ENCODE peak calls at places on chromosome 17, in four cellular contexts. One of them, this sample, is unnamed.

GRCh38 chr17:77251622-77252021 is 110.9 kb downstream of the SEC14L1 start:
- DNase-seq in sigmoid colon: no peak
- DNase-seq in fibroblast of lung: no peak
- DNase-seq in lower lobe of right lung: no peak
- DNase-seq in this sample: no peak

GRCh38 chr17:75110307-75110937 is 653 bp downstream of the ARMC7 start:
- DNase-seq in sigmoid colon: no peak
- DNase-seq in fibroblast of lung: no peak
- DNase-seq in lower lobe of right lung: peak; percentile 60
- DNase-seq in this sample: no peak

GRCh38 chr17:1186214-1186820 is 6.5 kb upstream of the ABR start:
- DNase-seq in sigmoid colon: no peak
- DNase-seq in fibroblast of lung: peak; percentile 56
- DNase-seq in lower lobe of right lung: no peak
- DNase-seq in this sample: no peak

GRCh38 chr17:32909787-32910369 is 18.1 kb upstream of the TMEM98 start:
- DNase-seq in sigmoid colon: peak; percentile 79
- DNase-seq in fibroblast of lung: peak; percentile 77
- DNase-seq in lower lobe of right lung: no peak
- DNase-seq in this sample: no peak

GRCh38 chr17:54666559-54666958 is 234.1 kb upstream of the TOM1L1 start:
- DNase-seq in sigmoid colon: no peak
- DNase-seq in fibroblast of lung: no peak
- DNase-seq in lower lobe of right lung: no peak
- DNase-seq in this sample: no peak

GRCh38 chr17:50893183-50893993 is 27.2 kb upstream of the TOB1 start:
- DNase-seq in sigmoid colon: peak; percentile 92
- DNase-seq in fibroblast of lung: peak; percentile 94
- DNase-seq in lower lobe of right lung: no peak
- DNase-seq in this sample: no peak

GRCh38 chr17:21042434-21043295 is at the start of gene USP22:
- DNase-seq in sigmoid colon: no peak
- DNase-seq in fibroblast of lung: no peak
- DNase-seq in lower lobe of right lung: peak; percentile 66
- DNase-seq in this sample: no peak

GRCh38 chr17:49984283-49984682 is 10.7 kb downstream of the DLX3 start:
- DNase-seq in sigmoid colon: no peak
- DNase-seq in fibroblast of lung: no peak
- DNase-seq in lower lobe of right lung: no peak
- DNase-seq in this sample: no peak

GRCh38 chr17:79185671-79186070 is 111.0 kb downstream of the ENGASE start:
- DNase-seq in sigmoid colon: no peak
- DNase-seq in fibroblast of lung: no peak
- DNase-seq in lower lobe of right lung: no peak
- DNase-seq in this sample: no peak

GRCh38 chr17:80103061-80103481 is 1.7 kb downstream of the GAA start:
- DNase-seq in sigmoid colon: no peak
- DNase-seq in fibroblast of lung: no peak
- DNase-seq in lower lobe of right lung: no peak
- DNase-seq in this sample: no peak

GRCh38 chr17:79793924-79794304 is 3.0 kb downstream of the CBX8 start:
- DNase-seq in sigmoid colon: no peak
- DNase-seq in fibroblast of lung: peak; percentile 52
- DNase-seq in lower lobe of right lung: no peak
- DNase-seq in this sample: no peak

GRCh38 chr17:50768348-50768761 is 1.0 kb upstream of the ANKRD40CL start:
- DNase-seq in sigmoid colon: no peak
- DNase-seq in fibroblast of lung: no peak
- DNase-seq in lower lobe of right lung: peak; percentile 66
- DNase-seq in this sample: no peak

GRCh38 chr17:76670708-76671122 is 27.2 kb upstream of the ST6GALNAC1 start:
- DNase-seq in sigmoid colon: no peak
- DNase-seq in fibroblast of lung: no peak
- DNase-seq in lower lobe of right lung: no peak
- DNase-seq in this sample: no peak

GRCh38 chr17:72590382-72590781 is 469.6 kb downstream of the SOX9 start:
- DNase-seq in sigmoid colon: no peak
- DNase-seq in fibroblast of lung: peak; percentile 80
- DNase-seq in lower lobe of right lung: no peak
- DNase-seq in this sample: no peak

GRCh38 chr17:57540596-57540995 is 204.5 kb downstream of the CCDC182 start:
- DNase-seq in sigmoid colon: no peak
- DNase-seq in fibroblast of lung: no peak
- DNase-seq in lower lobe of right lung: no peak
- DNase-seq in this sample: no peak
- H3K4me1 ChIP-seq in sigmoid colon: peaks cover 27% of the 10 kb centered on the region
- H3K4me1 ChIP-seq in fibroblast of lung: no peaks in the 10 kb centered on the region
- H3K4me1 ChIP-seq in lower lobe of right lung: peaks cover 4% of the 10 kb centered on the region
- H3K4me1 ChIP-seq in this sample: no peaks in the 10 kb centered on the region

GRCh38 chr17:16491703-16492612 is at the start of gene LRRC75A:
- DNase-seq in sigmoid colon: no peak
- DNase-seq in fibroblast of lung: peak; percentile 30
- DNase-seq in lower lobe of right lung: peak; percentile 56
- DNase-seq in this sample: peak; percentile 27

GRCh38 chr17:16486373-16487250 is 5.4 kb downstream of the LRRC75A start:
- DNase-seq in sigmoid colon: peak; percentile 95
- DNase-seq in fibroblast of lung: peak; percentile 75
- DNase-seq in lower lobe of right lung: peak; percentile 89
- DNase-seq in this sample: no peak

GRCh38 chr17:16491131-16491702 is 776 bp downstream of the LRRC75A start:
- DNase-seq in sigmoid colon: no peak
- DNase-seq in fibroblast of lung: no peak
- DNase-seq in lower lobe of right lung: no peak
- DNase-seq in this sample: no peak

GRCh38 chr17:16484445-16485169 is 7.4 kb downstream of the LRRC75A start:
- DNase-seq in sigmoid colon: no peak
- DNase-seq in fibroblast of lung: no peak
- DNase-seq in lower lobe of right lung: no peak
- DNase-seq in this sample: no peak

GRCh38 chr17:16488572-16488997 is 3.4 kb downstream of the LRRC75A start:
- DNase-seq in sigmoid colon: no peak
- DNase-seq in fibroblast of lung: no peak
- DNase-seq in lower lobe of right lung: no peak
- DNase-seq in this sample: no peak
- H3K4me1 ChIP-seq in sigmoid colon: peaks cover 42% of the 10 kb centered on the region
- H3K4me1 ChIP-seq in fibroblast of lung: peaks cover 15% of the 10 kb centered on the region
- H3K4me1 ChIP-seq in lower lobe of right lung: peaks cover 30% of the 10 kb centered on the region
- H3K4me1 ChIP-seq in this sample: peaks cover 7% of the 10 kb centered on the region

DNA sequence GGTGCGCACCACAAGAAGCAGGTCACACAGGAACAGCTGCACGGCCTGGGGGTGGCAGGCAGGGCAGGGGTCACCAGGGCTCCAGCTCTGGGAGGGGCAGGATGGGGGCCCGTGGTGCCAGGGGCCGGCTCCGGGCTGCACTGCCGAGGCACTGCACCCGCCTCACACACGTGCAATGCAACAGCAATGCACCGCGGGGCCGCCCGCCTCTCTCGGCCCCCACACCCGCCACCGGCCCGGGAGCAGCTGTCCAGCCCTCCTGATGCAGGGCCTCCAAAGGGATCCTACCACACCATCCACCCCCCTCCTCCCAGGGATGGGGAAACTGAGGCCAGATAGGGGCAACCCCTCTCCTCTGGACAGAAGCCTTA is 23.1 kb downstream of the SREBF1 start:
- DNase-seq in sigmoid colon: no peak
- DNase-seq in fibroblast of lung: no peak
- DNase-seq in lower lobe of right lung: no peak
- DNase-seq in this sample: no peak
- H3K4me1 ChIP-seq in sigmoid colon: peaks cover 63% of the 10 kb centered on the region
- H3K4me1 ChIP-seq in fibroblast of lung: peaks cover 8% of the 10 kb centered on the region
- H3K4me1 ChIP-seq in lower lobe of right lung: peaks cover 35% of the 10 kb centered on the region
- H3K4me1 ChIP-seq in this sample: peaks cover 5% of the 10 kb centered on the region

GRCh38 chr17:7841309-7841621 is 7.2 kb downstream of the KDM6B start:
- DNase-seq in sigmoid colon: no peak
- DNase-seq in fibroblast of lung: no peak
- DNase-seq in lower lobe of right lung: no peak
- DNase-seq in this sample: no peak

GRCh38 chr17:7839199-7839889 is 5.3 kb downstream of the KDM6B start:
- DNase-seq in sigmoid colon: peak; percentile 61
- DNase-seq in fibroblast of lung: no peak
- DNase-seq in lower lobe of right lung: no peak
- DNase-seq in this sample: no peak

GRCh38 chr17:7840875-7841274 is 6.9 kb downstream of the KDM6B start:
- DNase-seq in sigmoid colon: no peak
- DNase-seq in fibroblast of lung: no peak
- DNase-seq in lower lobe of right lung: no peak
- DNase-seq in this sample: no peak

GRCh38 chr17:7839890-7840260 is 5.9 kb downstream of the KDM6B start:
- DNase-seq in sigmoid colon: peak; percentile 63
- DNase-seq in fibroblast of lung: peak; percentile 36
- DNase-seq in lower lobe of right lung: no peak
- DNase-seq in this sample: no peak

GRCh38 chr17:7840441-7840840 is 6.4 kb downstream of the KDM6B start:
- DNase-seq in sigmoid colon: no peak
- DNase-seq in fibroblast of lung: no peak
- DNase-seq in lower lobe of right lung: no peak
- DNase-seq in this sample: no peak
- H3K4me1 ChIP-seq in sigmoid colon: peaks cover 56% of the 10 kb centered on the region
- H3K4me1 ChIP-seq in fibroblast of lung: peaks cover 30% of the 10 kb centered on the region
- H3K4me1 ChIP-seq in lower lobe of right lung: peaks cover 51% of the 10 kb centered on the region
- H3K4me1 ChIP-seq in this sample: peaks cover 60% of the 10 kb centered on the region

GRCh38 chr17:59725691-59726090 is 18.2 kb downstream of the VMP1 start:
- DNase-seq in sigmoid colon: no peak
- DNase-seq in fibroblast of lung: no peak
- DNase-seq in lower lobe of right lung: no peak
- DNase-seq in this sample: no peak
- H3K4me1 ChIP-seq in sigmoid colon: peaks cover 9% of the 10 kb centered on the region
- H3K4me1 ChIP-seq in fibroblast of lung: no peaks in the 10 kb centered on the region
- H3K4me1 ChIP-seq in lower lobe of right lung: peaks cover 37% of the 10 kb centered on the region
- H3K4me1 ChIP-seq in this sample: no peaks in the 10 kb centered on the region

DNA sequence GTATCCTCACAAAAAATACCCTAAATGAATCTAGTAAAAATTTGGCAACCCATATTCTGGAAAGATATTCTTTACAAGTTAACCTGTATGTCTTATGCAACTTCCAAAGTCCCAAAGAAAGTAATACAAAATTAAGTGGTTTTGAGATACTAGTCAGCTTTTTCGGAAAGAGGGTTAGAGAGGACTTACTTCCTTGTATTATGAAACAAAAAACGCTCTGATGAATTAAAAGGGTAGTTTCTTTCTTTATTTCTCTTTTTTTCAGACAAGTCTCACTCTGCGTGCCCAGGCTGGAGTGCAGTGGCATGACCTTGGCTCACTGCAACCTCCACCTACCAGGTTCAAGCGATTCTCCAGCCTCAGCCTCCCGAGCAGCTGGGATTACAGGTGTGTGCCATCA is 51.6 kb downstream of the KANSL1 start:
- DNase-seq in sigmoid colon: no peak
- DNase-seq in fibroblast of lung: no peak
- DNase-seq in lower lobe of right lung: no peak
- DNase-seq in this sample: no peak
- H3K4me1 ChIP-seq in sigmoid colon: peaks cover 64% of the 10 kb centered on the region
- H3K4me1 ChIP-seq in fibroblast of lung: peaks cover 3% of the 10 kb centered on the region
- H3K4me1 ChIP-seq in lower lobe of right lung: peaks cover 86% of the 10 kb centered on the region
- H3K4me1 ChIP-seq in this sample: peaks cover 56% of the 10 kb centered on the region

DNA sequence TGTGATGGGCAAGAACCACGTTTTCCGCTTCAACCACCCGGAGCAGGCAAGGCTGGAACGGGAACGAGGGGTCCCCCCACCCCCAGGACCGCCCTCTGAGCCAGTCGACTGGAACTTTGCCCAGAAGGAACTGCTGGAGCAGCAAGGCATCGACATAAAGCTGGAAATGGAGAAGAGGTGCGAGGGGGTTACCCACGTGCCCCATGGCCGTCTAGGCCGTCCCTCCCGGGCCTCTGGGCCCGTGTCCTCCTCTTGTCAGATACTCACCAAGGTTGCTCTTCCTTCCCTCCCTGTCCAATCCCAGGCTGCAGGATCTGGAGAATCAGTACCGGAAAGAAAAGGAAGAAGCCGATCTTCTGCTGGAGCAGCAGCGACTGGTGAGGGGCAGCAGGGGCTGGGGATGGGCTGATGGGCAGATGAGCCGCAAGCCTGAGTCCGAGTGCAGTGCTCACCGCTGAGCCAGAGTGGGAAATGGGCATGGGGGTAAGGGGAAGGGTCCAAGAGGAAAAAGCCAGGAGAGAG is 14.7 kb downstream of the SLC52A1 start:
- DNase-seq in sigmoid colon: no peak
- DNase-seq in fibroblast of lung: no peak
- DNase-seq in lower lobe of right lung: no peak
- DNase-seq in this sample: no peak
- H3K4me1 ChIP-seq in sigmoid colon: no peaks in the 10 kb centered on the region
- H3K4me1 ChIP-seq in fibroblast of lung: no peaks in the 10 kb centered on the region
- H3K4me1 ChIP-seq in lower lobe of right lung: no peaks in the 10 kb centered on the region
- H3K4me1 ChIP-seq in this sample: no peaks in the 10 kb centered on the region

DNA sequence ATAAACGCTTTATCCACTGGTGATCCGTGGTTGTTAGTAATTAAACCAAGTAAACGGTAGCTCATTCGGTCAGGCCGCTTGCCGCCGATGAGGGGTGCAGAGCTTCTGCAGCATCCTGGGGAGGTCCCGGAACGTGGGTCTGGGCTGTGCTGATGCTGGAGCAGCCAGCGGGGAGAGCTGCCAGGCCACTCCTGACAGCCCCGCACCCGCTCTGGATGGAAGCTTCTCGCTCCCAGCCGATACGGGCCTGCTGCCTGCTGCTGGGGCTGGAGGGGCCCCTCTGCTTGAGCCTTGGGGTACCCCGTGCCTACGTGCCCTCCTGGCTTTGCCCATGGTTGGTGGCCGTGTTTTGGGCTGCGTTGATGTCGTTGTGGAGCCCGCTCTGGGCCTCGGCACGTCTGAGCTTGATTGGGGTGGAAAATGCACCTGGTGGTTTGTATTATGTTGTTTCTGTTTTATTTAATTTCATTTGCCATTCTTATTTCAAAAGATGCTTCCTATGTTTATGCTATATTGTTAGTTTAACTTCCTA is 41.5 kb upstream of the ZNF750 start:
- DNase-seq in sigmoid colon: no peak
- DNase-seq in fibroblast of lung: no peak
- DNase-seq in lower lobe of right lung: peak; percentile 41
- DNase-seq in this sample: no peak
- H3K4me1 ChIP-seq in sigmoid colon: peaks cover 33% of the 10 kb centered on the region
- H3K4me1 ChIP-seq in fibroblast of lung: peaks cover 3% of the 10 kb centered on the region
- H3K4me1 ChIP-seq in lower lobe of right lung: peaks cover 85% of the 10 kb centered on the region
- H3K4me1 ChIP-seq in this sample: peaks cover 54% of the 10 kb centered on the region